ENCODE peak calls at places on chromosomes 2 and 18, in four cellular contexts. U is heart left ventricle; Y is lung; I is CD8-positive, alpha-beta T cell. G is an unnamed sample.
A peak's percentile ranks its signal among the peaks of the same experiment; 100 is the strongest.

GRCh38 chr2:53490659-53491058 is 276.9 kb upstream of the CHAC2 start:
- DNase-seq in Y (no peak), U (peak; percentile 38), I (no peak), G (no peak)

GRCh38 chr2:3265981-3266726 is 111.5 kb downstream of the EIPR1 start:
- DNase-seq in I (no peak), U (no peak), Y (no peak), G (no peak)

GRCh38 chr18:52190195-52190594 is 149.8 kb upstream of the DCC start:
- DNase-seq in U (no peak), Y (no peak), I (no peak), G (no peak)

GRCh38 chr18:38695559-38696270 is 1130.1 kb upstream of the CELF4 start:
- DNase-seq in Y (no peak), U (no peak), I (no peak), G (no peak)

GRCh38 chr2:24359701-24360049 is 661 bp downstream of the ITSN2 start:
- DNase-seq in U (peak; percentile 47), I (peak; percentile 78), Y (peak; percentile 41), G (peak; percentile 77)

GRCh38 chr18:13137939-13138821 is 80.4 kb upstream of the LDLRAD4 start:
- DNase-seq in Y (peak; percentile 85), U (peak; percentile 76), I (peak; percentile 73), G (peak; percentile 88)

GRCh38 chr2:39516347-39517101 is 79.4 kb upstream of the MAP4K3 start:
- DNase-seq in U (peak; percentile 48), I (no peak), Y (no peak), G (no peak)

GRCh38 chr2:102753563-102754159 is 8.2 kb upstream of the TMEM182 start:
- DNase-seq in U (no peak), I (no peak), Y (no peak), G (no peak)

GRCh38 chr2:192957425-192957824 is 762.7 kb upstream of the TMEFF2 start:
- DNase-seq in U (no peak), I (no peak), Y (no peak), G (no peak)

GRCh38 chr2:224666951-224667553 is 49.1 kb downstream of the CCDC195 start:
- DNase-seq in I (no peak), Y (no peak), U (no peak), G (no peak)

GRCh38 chr2:138979131-138979530 is 198.9 kb upstream of the NXPH2 start:
- DNase-seq in Y (no peak), I (no peak), U (no peak), G (no peak)

GRCh38 chr2:182241936-182242335 is 184.9 kb downstream of the PDE1A start:
- DNase-seq in U (no peak), Y (no peak), I (no peak), G (no peak)

GRCh38 chr2:121501070-121501469 is 29.6 kb upstream of the RNU4ATAC start:
- DNase-seq in U (no peak), I (no peak), Y (no peak), G (no peak)

GRCh38 chr2:100058014-100058310 is 84.4 kb downstream of the AFF3 start:
- DNase-seq in I (no peak), Y (no peak), U (no peak), G (no peak)

GRCh38 chr18:9135081-9135911 is 1.3 kb upstream of the ANKRD12 start:
- DNase-seq in U (no peak), Y (no peak), I (no peak), G (no peak)

GRCh38 chr2:17736989-17737388 is 16.6 kb downstream of the SMC6 start:
- DNase-seq in U (no peak), Y (no peak), I (no peak), G (no peak)

GRCh38 chr2:111072220-111072871 is 48.4 kb upstream of the BCL2L11 start:
- DNase-seq in Y (no peak), U (no peak), I (no peak), G (no peak)

GRCh38 chr2:231190531-231191197 is 7.8 kb upstream of the ARMC9 start:
- DNase-seq in Y (no peak), I (no peak), U (peak; percentile 72), G (peak; percentile 72)

DNA sequence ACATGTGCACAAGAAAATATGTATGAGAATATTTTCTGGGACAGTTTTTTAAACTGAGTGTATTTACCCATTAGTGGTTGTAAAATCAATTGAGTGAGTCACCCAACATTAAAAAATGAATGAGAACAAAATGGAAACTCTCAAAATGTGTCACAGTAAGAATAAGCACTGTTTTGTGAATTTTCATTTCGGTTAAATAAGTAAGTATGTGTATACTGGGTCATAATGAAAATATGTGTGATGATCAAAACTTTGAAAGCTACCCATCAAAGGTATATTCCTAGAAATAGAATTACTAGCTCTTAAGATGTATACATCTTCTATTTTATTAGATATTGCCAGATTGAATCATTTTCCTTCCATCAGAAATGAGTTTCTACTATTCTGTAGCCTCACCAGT is 11.6 kb downstream of the BABAM2 start:
- DNase-seq in U (no peak), Y (no peak), I (no peak), G (no peak)
- H3K4me1 ChIP-seq in U (no peaks in the 10 kb centered on the region), Y (peaks cover 1% of the 10 kb centered on the region), I (peaks cover 6% of the 10 kb centered on the region), G (no peaks in the 10 kb centered on the region)

GRCh38 chr2:83068706-83069105 is 1390.4 kb downstream of the SUCLG1 start:
- DNase-seq in Y (no peak), U (no peak), I (no peak), G (no peak)

GRCh38 chr2:83071352-83071751 is 1387.7 kb downstream of the SUCLG1 start:
- DNase-seq in U (no peak), Y (no peak), I (no peak), G (no peak)

GRCh38 chr2:83069724-83070123 is 1389.4 kb downstream of the SUCLG1 start:
- DNase-seq in I (no peak), U (no peak), Y (no peak), G (no peak)

GRCh38 chr2:83071914-83072313 is 1387.2 kb downstream of the SUCLG1 start:
- DNase-seq in I (no peak), U (no peak), Y (no peak), G (no peak)

DNA sequence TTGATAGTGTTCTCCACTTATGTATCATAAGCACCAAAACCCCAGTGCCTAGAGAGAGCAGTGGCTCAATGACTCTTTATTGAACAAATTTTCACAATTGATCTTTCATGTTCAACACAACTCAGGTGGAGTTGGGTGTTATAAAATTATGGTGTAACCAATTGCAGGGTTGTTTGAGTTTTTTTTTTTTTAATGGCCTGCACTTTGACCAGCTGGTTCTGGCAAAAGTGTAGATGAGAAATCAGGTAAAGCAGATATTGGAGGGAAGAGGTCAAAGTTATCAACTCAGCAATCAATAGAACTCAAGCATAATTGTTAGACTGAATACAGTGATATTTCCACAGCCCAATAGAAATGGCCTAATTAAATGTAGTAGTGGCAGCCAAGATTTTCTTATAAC is 1386.3 kb downstream of the SUCLG1 start:
- DNase-seq in Y (no peak), U (no peak), I (no peak), G (no peak)
- H3K4me1 ChIP-seq in Y (no peaks in the 10 kb centered on the region), U (no peaks in the 10 kb centered on the region), I (no peaks in the 10 kb centered on the region), G (peaks cover 14% of the 10 kb centered on the region)

GRCh38 chr2:207530160-207531023 is 630 bp downstream of the CREB1 start:
- DNase-seq in U (peak; percentile 61), Y (peak; percentile 49), I (peak; percentile 68), G (peak; percentile 79)
- H3K4me1 ChIP-seq in U (peaks cover 26% of the 10 kb centered on the region), Y (peaks cover 2% of the 10 kb centered on the region), I (peaks cover 59% of the 10 kb centered on the region), G (peaks cover 39% of the 10 kb centered on the region)

GRCh38 chr2:239266436-239266770 is 134.4 kb downstream of the HDAC4 start:
- DNase-seq in Y (no peak), U (no peak), I (no peak), G (no peak)

GRCh38 chr2:239266779-239267410 is 133.9 kb downstream of the HDAC4 start:
- DNase-seq in Y (no peak), U (no peak), I (no peak), G (peak; percentile 48)

GRCh38 chr2:239268549-239268948 is 132.3 kb downstream of the HDAC4 start:
- DNase-seq in U (no peak), I (no peak), Y (no peak), G (no peak)

GRCh38 chr2:239268082-239268481 is 132.7 kb downstream of the HDAC4 start:
- DNase-seq in U (no peak), I (no peak), Y (no peak), G (peak; percentile 82)

GRCh38 chr2:239267411-239267941 is 133.3 kb downstream of the HDAC4 start:
- DNase-seq in U (peak; percentile 73), I (peak; percentile 95), Y (peak; percentile 84), G (peak; percentile 84)
- H3K4me1 ChIP-seq in U (peaks cover 52% of the 10 kb centered on the region), I (peaks cover 66% of the 10 kb centered on the region), Y (peaks cover 56% of the 10 kb centered on the region), G (peaks cover 48% of the 10 kb centered on the region)

GRCh38 chr2:64652231-64653173 is 1.2 kb downstream of the SERTAD2 start:
- DNase-seq in I (no peak), U (no peak), Y (no peak), G (peak; percentile 76)
- H3K4me1 ChIP-seq in I (peaks cover 66% of the 10 kb centered on the region), U (peaks cover 24% of the 10 kb centered on the region), Y (peaks cover 2% of the 10 kb centered on the region), G (peaks cover 34% of the 10 kb centered on the region)

DNA sequence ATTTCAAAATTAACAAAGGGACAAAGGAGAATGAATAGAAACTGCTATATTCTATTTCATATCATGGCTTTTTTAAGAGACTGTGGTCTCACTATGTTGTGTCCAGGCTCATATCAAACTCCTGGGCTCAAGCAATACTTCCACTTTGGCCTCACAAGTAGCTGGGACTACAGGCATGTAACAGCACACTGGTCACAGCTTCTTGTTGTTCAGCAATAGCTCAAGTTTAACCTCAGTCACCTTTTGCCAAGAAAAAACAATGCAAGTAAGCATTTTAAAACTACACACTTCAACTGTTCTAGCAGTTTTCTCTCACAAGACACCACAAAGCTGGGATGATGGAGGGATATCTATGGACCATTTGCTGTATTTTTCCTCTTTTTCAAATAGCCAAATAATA is 77.1 kb downstream of the ANKRD44 start:
- DNase-seq in I (no peak), U (no peak), Y (no peak), G (no peak)
- H3K4me1 ChIP-seq in I (peaks cover 93% of the 10 kb centered on the region), U (no peaks in the 10 kb centered on the region), Y (peaks cover 6% of the 10 kb centered on the region), G (no peaks in the 10 kb centered on the region)

DNA sequence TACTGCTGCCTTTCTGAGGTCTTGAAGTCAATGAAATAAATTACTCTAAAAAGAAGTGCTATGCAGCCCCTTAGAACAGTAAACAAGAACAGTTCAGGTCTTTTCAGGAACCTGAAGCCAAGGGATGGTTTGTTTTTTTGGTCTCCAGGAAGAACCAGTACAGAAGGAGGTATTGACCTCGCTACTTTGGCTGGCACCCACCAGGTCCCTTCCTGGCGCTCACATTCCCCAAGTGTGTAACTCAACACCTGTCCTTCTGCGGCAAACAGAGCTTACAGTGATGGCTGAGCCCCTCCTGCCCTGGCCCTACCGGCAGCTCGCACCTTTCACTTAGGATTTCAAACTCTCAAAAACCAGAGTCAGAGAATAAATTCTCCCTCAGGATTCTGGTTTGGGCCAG is 51.9 kb downstream of the SETBP1 start:
- DNase-seq in Y (no peak), I (no peak), U (no peak), G (no peak)
- H3K4me1 ChIP-seq in Y (peaks cover 4% of the 10 kb centered on the region), I (no peaks in the 10 kb centered on the region), U (no peaks in the 10 kb centered on the region), G (peaks cover 19% of the 10 kb centered on the region)

GRCh38 chr2:158745067-158745865 is 49.9 kb upstream of the DAPL1 start:
- DNase-seq in U (peak; percentile 42), I (peak; percentile 31), Y (no peak), G (no peak)
- H3K4me1 ChIP-seq in U (peaks cover 10% of the 10 kb centered on the region), I (no peaks in the 10 kb centered on the region), Y (peaks cover 4% of the 10 kb centered on the region), G (no peaks in the 10 kb centered on the region)

G was measured in mucosa of descending colon.